ENCODE peak calls at places on chromosomes 4 and X, in four cellular contexts. U is Panc1, I is right cardiac atrium, H is colonic mucosa. V is an unnamed sample. For H3K27me3, the result is how much of the 10 kb centered on the place peaks cover.

GRCh38 chrX:37871626-37872302 is 24.4 kb upstream of the DYNLT3 start:
- DNase-seq in I (no peak), H (no peak), U (peak), V (no peak)

GRCh38 chrX:7746861-7747260 is 96.1 kb upstream of the VCX start:
- DNase-seq in U (no peak), H (no peak), I (no peak), V (no peak)

GRCh38 chrX:17744896-17745523 is 7.7 kb downstream of the SCML1 start:
- DNase-seq in H (no peak), I (no peak), U (no peak), V (no peak)

GRCh38 chr4:86594559-86595425 is 677 bp downstream of the PTPN13 start:
- DNase-seq in U (no peak), H (peak), I (peak), V (peak)

GRCh38 chr4:53598483-53598882 is 7.2 kb upstream of the LNX1 start:
- DNase-seq in H (no peak), I (no peak), U (no peak), V (no peak)

GRCh38 chr4:106587558-106587957 is 219.0 kb upstream of the GIMD1 start:
- DNase-seq in U (no peak), I (no peak), H (no peak), V (no peak)

GRCh38 chrX:8404443-8404842 is 60.2 kb upstream of the VCX3B start:
- DNase-seq in I (peak), U (no peak), H (no peak), V (no peak)

GRCh38 chr4:106584590-106584989 is 216.0 kb upstream of the GIMD1 start:
- DNase-seq in H (no peak), U (no peak), I (no peak), V (no peak)

GRCh38 chr4:78634011-78634664 is 82.6 kb downstream of the ANXA3 start:
- DNase-seq in U (no peak), H (no peak), I (peak), V (no peak)

GRCh38 chrX:44223150-44223549 is 120.3 kb downstream of the EFHC2 start:
- DNase-seq in U (no peak), I (no peak), H (peak), V (peak)

GRCh38 chr4:55385201-55385649 is 10.5 kb upstream of the TMEM165 start:
- DNase-seq in U (no peak), I (no peak), H (no peak), V (no peak)

GRCh38 chr4:150582881-150583286 is 933 bp downstream of the MAB21L2 start:
- DNase-seq in H (no peak), I (peak), U (no peak), V (peak)

GRCh38 chr4:1171306-1172227 is 816 bp downstream of the SPON2 start:
- DNase-seq in I (peak), H (peak), U (no peak), V (peak)

GRCh38 chr4:7462509-7462971 is 27.8 kb upstream of the PSAPL1 start:
- DNase-seq in I (no peak), U (no peak), H (no peak), V (no peak)

GRCh38 chr4:182619659-182620058 is 297.5 kb downstream of the DCTD start:
- DNase-seq in I (no peak), H (no peak), U (no peak), V (no peak)

GRCh38 chr4:94931626-94932025 is 173.9 kb downstream of the BMPR1B start:
- DNase-seq in U (no peak), H (no peak), I (no peak), V (no peak)

GRCh38 chr4:61511716-61512488 is 311.8 kb downstream of the ADGRL3 start:
- DNase-seq in I (no peak), U (no peak), H (no peak), V (no peak)

GRCh38 chr4:41257257-41257900 is 651 bp downstream of the UCHL1 start:
- DNase-seq in I (peak), U (no peak), H (peak), V (peak)

GRCh38 chr4:81605278-81605677 is 133.6 kb upstream of the RASGEF1B start:
- DNase-seq in I (no peak), H (no peak), U (no peak), V (no peak)

GRCh38 chr4:74109894-74110605 is 11.1 kb upstream of the CXCL2 start:
- DNase-seq in H (no peak), U (no peak), I (no peak), V (no peak)

GRCh38 chrX:129561453-129561852 is 21.4 kb downstream of the OCRL start:
- DNase-seq in U (no peak), I (no peak), H (no peak), V (no peak)

GRCh38 chrX:9873952-9874351 is 87.7 kb downstream of the SHROOM2 start:
- DNase-seq in U (peak), H (peak), I (no peak), V (no peak)

GRCh38 chr4:100311181-100311580 is 120.9 kb upstream of the DDIT4L start:
- DNase-seq in U (no peak), H (no peak), I (no peak), V (no peak)

GRCh38 chr4:7964890-7965662 is 25.4 kb upstream of the AFAP1 start:
- DNase-seq in H (no peak), I (peak), U (no peak), V (no peak)

GRCh38 chr4:82652062-82652461 is 90.3 kb upstream of the TMEM150C start:
- DNase-seq in U (no peak), I (no peak), H (no peak), V (no peak)

GRCh38 chr4:101367201-101367600 is 19.9 kb upstream of the PPP3CA start:
- DNase-seq in H (no peak), U (no peak), I (no peak), V (no peak)

GRCh38 chr4:118754890-118755289 is 69.7 kb downstream of the METTL14 start:
- DNase-seq in U (no peak), I (no peak), H (no peak), V (no peak)
- H3K27me3 ChIP-seq in U (under half), I (under half), H (under half), V (under half)

GRCh38 chr4:4479366-4479765 is 62.5 kb downstream of the STX18 start:
- DNase-seq in I (no peak), U (no peak), H (no peak), V (no peak)
- H3K27me3 ChIP-seq in I (under half), U (under half), H (under half), V (under half)

GRCh38 chrX:2692221-2693122 is 1.4 kb downstream of the CD99 start:
- DNase-seq in U (no peak), I (peak), H (peak), V (no peak)

GRCh38 chrX:2696698-2697215 is 5.7 kb downstream of the CD99 start:
- DNase-seq in H (no peak), U (no peak), I (no peak), V (no peak)

GRCh38 chrX:2693123-2693438 is 2.0 kb downstream of the CD99 start:
- DNase-seq in I (no peak), H (no peak), U (no peak), V (no peak)

GRCh38 chrX:2693526-2694002 is 2.5 kb downstream of the CD99 start:
- DNase-seq in U (no peak), I (no peak), H (no peak), V (no peak)

GRCh38 chrX:2694868-2695267 is 3.8 kb downstream of the CD99 start:
- DNase-seq in I (no peak), H (no peak), U (no peak), V (no peak)
- H3K27me3 ChIP-seq in I (under half), H (under half), U (under half), V (under half)

DNA sequence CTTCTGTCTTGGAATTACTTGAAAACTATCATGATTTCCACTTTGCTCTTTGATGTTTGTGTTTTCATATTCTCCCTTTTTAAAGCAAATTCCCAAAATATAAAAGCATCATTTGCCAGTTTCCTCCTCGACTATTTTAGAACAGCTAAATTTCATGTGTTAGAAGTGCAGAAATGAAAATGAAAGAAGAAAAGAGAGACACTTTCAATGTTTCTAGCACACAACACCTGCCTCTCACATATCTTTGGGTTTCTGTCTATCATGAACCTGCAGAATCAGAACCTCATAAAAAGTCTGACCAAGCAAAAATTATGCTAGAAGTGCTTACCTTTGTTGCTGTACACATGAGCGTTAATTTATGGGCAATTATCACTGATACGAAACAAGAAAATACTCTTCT is 1.9 kb upstream of the NEUROG2 start:
- DNase-seq in I (no peak), H (no peak), U (no peak), V (no peak)
- H3K27me3 ChIP-seq in I (under half), H (half or more), U (under half), V (under half)

GRCh38 chrX:11756354-11757318 is 1.4 kb upstream of the MSL3 start:
- DNase-seq in I (no peak), H (no peak), U (no peak), V (no peak)

GRCh38 chrX:11757397-11757728 is 674 bp upstream of the MSL3 start:
- DNase-seq in I (no peak), H (no peak), U (no peak), V (no peak)

GRCh38 chrX:11759172-11759460 is 1.1 kb downstream of the MSL3 start:
- DNase-seq in U (no peak), H (no peak), I (no peak), V (no peak)

GRCh38 chrX:11758400-11759171 is 549 bp downstream of the MSL3 start:
- DNase-seq in H (peak), I (peak), U (no peak), V (peak)

DNA sequence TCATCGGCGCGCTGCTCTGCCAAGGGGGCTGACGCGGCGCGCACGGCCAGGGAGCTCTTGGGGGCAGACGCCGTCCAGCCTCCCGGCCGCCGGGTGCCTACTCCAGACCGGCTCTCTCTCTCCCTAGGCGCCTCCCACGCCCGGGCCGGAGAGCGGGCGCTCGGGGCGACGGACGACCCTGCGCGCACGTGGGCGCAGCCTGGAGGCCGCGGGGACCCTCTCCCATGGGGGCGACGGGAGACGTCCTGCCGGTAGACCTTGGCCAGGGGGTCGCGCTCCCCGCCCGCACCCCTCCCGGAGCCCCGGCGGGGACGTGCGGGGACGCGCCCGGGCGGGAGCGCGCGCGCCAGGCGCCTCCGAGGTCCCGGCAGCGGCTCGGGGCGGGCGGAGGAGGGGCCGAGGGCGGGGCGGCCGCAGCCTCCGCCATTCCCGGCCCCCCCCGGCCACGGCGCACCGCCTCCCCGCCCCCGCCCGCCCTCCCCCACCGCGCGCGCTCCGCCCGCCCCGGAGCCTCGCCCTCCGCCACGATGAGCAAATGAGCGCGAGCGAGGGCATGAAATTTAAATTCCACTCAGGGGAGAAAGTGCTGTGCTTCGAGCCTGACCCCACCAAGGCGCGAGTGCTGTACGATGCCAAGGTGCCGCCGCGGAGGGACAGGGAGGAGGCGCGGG is at the start of gene MSL3:
- DNase-seq in H (peak), I (peak), U (no peak), V (peak)
- H3K27me3 ChIP-seq in H (under half), I (under half), U (under half), V (under half)

V was measured in pancreas.